ENCODE peak calls at places on chromosome 15, in six cellular contexts. D is left lung; A is breast epithelium; O is OCI-LY7; L is endodermal cell; V is CD8-positive, alpha-beta T cell. S is an unnamed sample.

GRCh38 chr15:33029247-33029646 is 165.3 kb downstream of the FMN1 start:
- DNase-seq in V (no peak), O (no peak), D (no peak), A (no peak), L (no peak), S (no peak)

GRCh38 chr15:68816795-68817303 is 3.8 kb downstream of the ANP32A start:
- DNase-seq in L (no peak), D (no peak), V (no peak), A (no peak), O (peak; percentile 41), S (no peak)

GRCh38 chr15:76433798-76434400 is 97.3 kb downstream of the ISL2 start:
- DNase-seq in V (no peak), A (no peak), D (no peak), L (peak; percentile 42), O (no peak), S (no peak)

GRCh38 chr15:38874464-38874863 is 309.9 kb upstream of the RASGRP1 start:
- DNase-seq in O (no peak), L (no peak), A (peak; percentile 37), D (no peak), V (no peak), S (no peak)

GRCh38 chr15:67251318-67251717 is 3.1 kb downstream of the AAGAB start:
- DNase-seq in L (no peak), D (no peak), V (no peak), O (no peak), A (no peak), S (no peak)

GRCh38 chr15:55737373-55737772 is 5.6 kb downstream of the PRTG start:
- DNase-seq in V (no peak), D (no peak), A (no peak), O (no peak), L (no peak), S (no peak)

GRCh38 chr15:60973637-60974415 is 255.3 kb downstream of the RORA start:
- DNase-seq in D (no peak), O (no peak), L (peak; percentile 59), A (no peak), V (no peak), S (peak; percentile 90)

GRCh38 chr15:51801391-51801835 is 28.0 kb upstream of the TMOD3 start:
- DNase-seq in O (peak; percentile 49), L (peak; percentile 82), A (no peak), D (no peak), V (no peak), S (no peak)

GRCh38 chr15:86624261-86625036 is 544.8 kb downstream of the AGBL1 start:
- DNase-seq in O (peak; percentile 1), D (no peak), A (no peak), V (peak; percentile 1), L (peak; percentile 93), S (no peak)

GRCh38 chr15:80561500-80561899 is 133.6 kb upstream of the ABHD17C start:
- DNase-seq in V (no peak), A (no peak), O (no peak), L (no peak), D (no peak), S (no peak)

GRCh38 chr15:45112143-45112591 is 1.8 kb downstream of the DUOX2 start:
- DNase-seq in O (no peak), V (no peak), A (no peak), D (no peak), L (no peak), S (no peak)

GRCh38 chr15:23075927-23076326 is 36.6 kb upstream of the TUBGCP5 start:
- DNase-seq in L (no peak), A (no peak), V (no peak), O (no peak), D (no peak), S (no peak)

GRCh38 chr15:71048913-71049675 is 66.2 kb upstream of the THSD4 start:
- DNase-seq in D (no peak), O (no peak), L (no peak), A (no peak), V (no peak), S (no peak)

GRCh38 chr15:74395319-74396145 is 28.1 kb upstream of the CYP11A1 start:
- DNase-seq in D (no peak), A (no peak), O (no peak), L (no peak), V (no peak), S (no peak)

GRCh38 chr15:44719293-44719999 is 8.1 kb downstream of the B2M start:
- DNase-seq in O (peak; percentile 65), D (no peak), V (peak; percentile 44), A (no peak), L (no peak), S (no peak)

GRCh38 chr15:74850398-74850797 is 7.4 kb upstream of the ULK3 start:
- DNase-seq in L (no peak), A (no peak), O (no peak), V (no peak), D (no peak), S (no peak)

GRCh38 chr15:85445361-85445760 is 65.0 kb downstream of the AKAP13 start:
- DNase-seq in A (no peak), O (no peak), L (no peak), V (no peak), D (no peak), S (no peak)

GRCh38 chr15:68608206-68608843 is 29.5 kb downstream of the CORO2B start:
- DNase-seq in L (no peak), V (no peak), O (no peak), D (no peak), A (peak; percentile 34), S (peak; percentile 93)

GRCh38 chr15:48641416-48641815 is 4.1 kb downstream of the FBN1 start:
- DNase-seq in V (no peak), O (peak; percentile 7), D (no peak), A (no peak), L (no peak), S (no peak)

GRCh38 chr15:24848050-24848449 is 106.7 kb upstream of the SNRPN start:
- DNase-seq in L (peak; percentile 84), D (no peak), O (no peak), V (no peak), A (no peak), S (no peak)

GRCh38 chr15:68154923-68155559 is 50.1 kb downstream of the CALML4 start:
- DNase-seq in V (no peak), O (peak; percentile 72), A (no peak), D (no peak), L (peak; percentile 67), S (no peak)

GRCh38 chr15:40845511-40846284 is 1.9 kb downstream of the SPINT1 start:
- DNase-seq in A (peak; percentile 93), L (peak; percentile 80), O (no peak), V (no peak), D (peak; percentile 76), S (no peak)

GRCh38 chr15:29821416-29822099 is 710 bp downstream of the TJP1 start:
- DNase-seq in L (peak; percentile 93), V (no peak), A (peak; percentile 70), D (peak; percentile 86), O (no peak), S (no peak)

GRCh38 chr15:79430901-79431635 is 1.1 kb upstream of the MINAR1 start:
- DNase-seq in D (no peak), V (no peak), A (no peak), L (peak; percentile 67), O (no peak), S (peak; percentile 85)

GRCh38 chr15:56732135-56732880 is 1.0 kb downstream of the ZNF280D start:
- DNase-seq in A (no peak), O (peak; percentile 31), V (no peak), D (no peak), L (no peak), S (no peak)

GRCh38 chr15:49688135-49688790 is 67.4 kb downstream of the DTWD1 start:
- DNase-seq in V (no peak), L (no peak), O (no peak), D (no peak), A (no peak), S (no peak)

GRCh38 chr15:89165677-89166076 is 55.7 kb downstream of the RLBP1 start:
- DNase-seq in O (no peak), V (no peak), L (no peak), D (no peak), A (no peak), S (no peak)
- H3K4me1 ChIP-seq in O (no peaks in the 10 kb centered on the region), V (no peaks in the 10 kb centered on the region), L (peaks cover 19% of the 10 kb centered on the region), D (peaks cover 41% of the 10 kb centered on the region), A (peaks cover 12% of the 10 kb centered on the region), S (peaks cover 56% of the 10 kb centered on the region)

GRCh38 chr15:78210349-78210717 is 24.0 kb downstream of the ACSBG1 start:
- DNase-seq in D (no peak), V (no peak), O (no peak), L (peak; percentile 38), A (no peak), S (no peak)
- H3K27ac ChIP-seq in D (no peak overlapping the region), V (no peak overlapping the region), O (no peak overlapping the region), L (no peak overlapping the region), A (peak overlapping the region; percentile 76), S (peak overlapping the region; percentile 49)

DNA sequence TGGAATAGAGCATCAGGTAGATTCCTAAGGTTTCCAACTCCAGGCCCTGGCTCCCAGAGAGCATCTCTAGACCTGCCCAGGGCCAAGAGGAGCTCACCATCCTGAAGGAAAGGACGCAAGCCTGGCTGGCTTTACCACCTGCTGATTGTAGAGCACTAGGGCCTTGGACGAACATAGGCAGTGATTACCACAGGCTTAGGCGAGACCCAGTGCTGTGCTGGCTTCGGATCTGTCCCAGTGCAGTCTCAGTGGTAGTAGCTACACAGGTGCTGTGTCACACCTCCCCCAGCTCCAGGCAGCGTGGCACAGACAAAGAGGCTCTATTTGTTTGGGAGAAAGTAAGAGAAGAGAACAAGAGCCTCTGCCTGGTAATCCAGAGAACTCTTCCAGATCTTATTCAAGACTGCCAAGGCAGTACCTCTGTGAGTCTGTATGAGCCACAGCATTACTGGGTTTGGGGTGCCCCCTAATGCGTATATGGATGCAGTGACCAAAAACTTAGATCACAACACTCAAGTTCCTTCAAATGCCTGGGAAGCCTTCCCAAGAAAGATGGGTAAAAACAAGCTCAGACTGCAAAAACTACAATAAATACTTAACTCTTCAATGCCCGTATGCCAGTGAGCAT is 25.4 kb downstream of the ISG20 start:
- DNase-seq in A (peak; percentile 37), V (no peak), L (no peak), D (no peak), O (peak; percentile 73), S (peak; percentile 87)
- TF ChIP-seq CTCF in A (peak; percentile 31), V (peak; percentile 63), L (peak; percentile 43), D (peak; percentile 14), O (peak; percentile 84), S (no peak)

GRCh38 chr15:31357148-31357547 is 30.5 kb downstream of the KLF13 start:
- DNase-seq in D (no peak), A (no peak), V (no peak), O (peak; percentile 44), L (no peak), S (no peak)

GRCh38 chr15:31360158-31360561 is 33.5 kb downstream of the KLF13 start:
- DNase-seq in O (no peak), D (no peak), V (no peak), A (no peak), L (no peak), S (no peak)

GRCh38 chr15:31359722-31360111 is 33.1 kb downstream of the KLF13 start:
- DNase-seq in A (no peak), V (no peak), L (no peak), O (no peak), D (no peak), S (no peak)

GRCh38 chr15:31358957-31359721 is 32.5 kb downstream of the KLF13 start:
- DNase-seq in O (no peak), A (no peak), L (no peak), V (no peak), D (no peak), S (no peak)

GRCh38 chr15:31358163-31358562 is 31.5 kb downstream of the KLF13 start:
- DNase-seq in A (no peak), D (no peak), O (no peak), V (no peak), L (no peak), S (no peak)
- H3K4me1 ChIP-seq in A (peaks cover 4% of the 10 kb centered on the region), D (peaks cover 100% of the 10 kb centered on the region), O (peaks cover 98% of the 10 kb centered on the region), V (peaks cover 99% of the 10 kb centered on the region), L (no peaks in the 10 kb centered on the region), S (peaks cover 100% of the 10 kb centered on the region)

GRCh38 chr15:63544253-63545026 is 40.0 kb downstream of the USP3 start:
- DNase-seq in A (no peak), V (no peak), O (peak; percentile 47), D (no peak), L (no peak), S (no peak)
- H3K27ac ChIP-seq in A (no peak overlapping the region), V (no peak overlapping the region), O (peak overlapping the region; percentile 45), D (no peak overlapping the region), L (no peak overlapping the region), S (no peak overlapping the region)